ENCODE peak calls at places on chromosomes 13 and 19, in eight cellular contexts. F is mucosa of gallbladder, L is NCI-H1417, D is A549, I is NCI-H524, C is MV-4-11, T is RPMI7951, E is GM23338. W is an unnamed sample.
A peak's percentile ranks its signal among the peaks of the same experiment; 100 is the strongest.

GRCh38 chr19:54739587-54740497 is 1.5 kb downstream of the KIR2DL3 start:
- DNase-seq in F (no peak), L (no peak), D (no peak), I (no peak), C (no peak), T (no peak), E (no peak), W (no peak)

GRCh38 chr13:50320297-50320862 is 305.1 kb downstream of the KCNRG start:
- DNase-seq in F (no peak), L (peak; percentile 47), D (peak; percentile 53), I (no peak), C (no peak), T (peak; percentile 64), E (no peak), W (peak; percentile 51)

GRCh38 chr13:113724016-113724758 is 34.8 kb upstream of the TMEM255B start:
- DNase-seq in F (no peak), L (no peak), D (no peak), I (no peak), C (no peak), T (no peak), E (no peak), W (no peak)

GRCh38 chr13:94480672-94481145 is 1.2 kb upstream of the DCT start:
- DNase-seq in F (no peak), L (no peak), D (no peak), I (peak; percentile 93), C (peak; percentile 66), T (no peak), E (no peak), W (no peak)

GRCh38 chr19:58181902-58182576 is 822 bp upstream of the ZNF274 start:
- DNase-seq in F (peak; percentile 43), L (no peak), D (peak; percentile 82), I (no peak), C (peak; percentile 82), T (peak; percentile 60), E (peak; percentile 82), W (no peak)

GRCh38 chr19:31960474-31960873 is 384.9 kb upstream of the ZNF507 start:
- DNase-seq in F (no peak), L (no peak), D (no peak), I (no peak), C (no peak), T (no peak), E (no peak), W (no peak)

GRCh38 chr13:110711778-110712070 is 1.8 kb upstream of the ING1 start:
- DNase-seq in F (no peak), L (peak; percentile 84), D (no peak), I (no peak), C (no peak), T (no peak), E (no peak), W (no peak)

GRCh38 chr19:18029617-18030338 is 21.8 kb downstream of the ARRDC2 start:
- DNase-seq in F (peak; percentile 89), L (peak; percentile 33), D (no peak), I (peak; percentile 95), C (no peak), T (peak; percentile 82), E (no peak), W (peak; percentile 93)

GRCh38 chr19:31135841-31136240 is 213.4 kb downstream of the TSHZ3 start:
- DNase-seq in F (no peak), L (no peak), D (no peak), I (no peak), C (no peak), T (peak; percentile 59), E (no peak), W (no peak)

GRCh38 chr19:50896591-50897190 is 14.5 kb downstream of the KLK4 start:
- DNase-seq in F (no peak), L (peak; percentile 13), D (peak; percentile 67), I (no peak), C (peak; percentile 69), T (peak; percentile 82), E (no peak), W (no peak)

GRCh38 chr13:94120878-94121277 is 358.6 kb downstream of the DCT start:
- DNase-seq in F (no peak), L (no peak), D (no peak), I (no peak), C (no peak), T (no peak), E (no peak), W (no peak)

GRCh38 chr19:50795665-50796073 is 5.5 kb downstream of the ACP4 start:
- DNase-seq in F (no peak), L (no peak), D (no peak), I (no peak), C (peak; percentile 56), T (no peak), E (no peak), W (no peak)

GRCh38 chr19:40745402-40745780 is 4.9 kb downstream of the ACTMAP start:
- DNase-seq in F (no peak), L (no peak), D (no peak), I (no peak), C (no peak), T (no peak), E (no peak), W (no peak)

GRCh38 chr13:100881291-100881864 is 206.8 kb upstream of the TMTC4 start:
- DNase-seq in F (no peak), L (no peak), D (no peak), I (no peak), C (peak; percentile 21), T (peak; percentile 25), E (no peak), W (no peak)